ENCODE peak calls at places on chromosomes 1 and 21, in five cellular contexts. O is heart right ventricle, J is GM06990, Z is tibial nerve, H is lower lobe of right lung. L is an unnamed sample.
A peak's percentile ranks its signal among the peaks of the same experiment; 100 is the strongest.

GRCh38 chr21:26923986-26924385 is 42.9 kb downstream of the ADAMTS5 start:
- DNase-seq in O (no peak), J (no peak), Z (no peak), H (no peak), L (no peak)

GRCh38 chr1:219276029-219276738 is 102.5 kb downstream of the LYPLAL1 start:
- DNase-seq in O (no peak), J (no peak), Z (no peak), H (no peak), L (no peak)

GRCh38 chr1:209363112-209363511 is 220.4 kb upstream of the CAMK1G start:
- DNase-seq in O (no peak), J (no peak), Z (no peak), H (no peak), L (no peak)

GRCh38 chr1:114956570-114956969 is 73.1 kb upstream of the TSHB start:
- DNase-seq in O (no peak), J (no peak), Z (no peak), H (no peak), L (peak; percentile 20)

GRCh38 chr1:209384710-209385550 is 198.6 kb upstream of the CAMK1G start:
- DNase-seq in O (no peak), J (no peak), Z (no peak), H (no peak), L (no peak)

GRCh38 chr1:204480515-204480914 is 14.1 kb downstream of the PIK3C2B start:
- DNase-seq in O (no peak), J (peak; percentile 80), Z (no peak), H (no peak), L (no peak)

GRCh38 chr1:58815069-58815679 is 31.3 kb upstream of the JUN start:
- DNase-seq in O (peak; percentile 85), J (peak; percentile 89), Z (peak; percentile 59), H (peak; percentile 95), L (peak; percentile 94)

GRCh38 chr1:108716437-108717230 is 3.9 kb downstream of the FNDC7 start:
- DNase-seq in O (no peak), J (no peak), Z (no peak), H (no peak), L (peak; percentile 47)

GRCh38 chr1:169312084-169312954 is 55.3 kb downstream of the NME7 start:
- DNase-seq in O (no peak), J (no peak), Z (no peak), H (no peak), L (peak; percentile 98)

GRCh38 chr1:71561729-71562128 is 480.9 kb upstream of the ZRANB2 start:
- DNase-seq in O (no peak), J (no peak), Z (no peak), H (no peak), L (no peak)

GRCh38 chr21:27155130-27155500 is 188.2 kb upstream of the ADAMTS5 start:
- DNase-seq in O (no peak), J (no peak), Z (no peak), H (no peak), L (no peak)

GRCh38 chr21:45291613-45292398 is 4.1 kb upstream of the POFUT2 start:
- DNase-seq in O (no peak), J (no peak), Z (no peak), H (peak; percentile 50), L (no peak)

GRCh38 chr21:46116846-46117585 is 19.1 kb downstream of the COL6A2 start:
- DNase-seq in O (peak; percentile 12), J (no peak), Z (no peak), H (peak; percentile 36), L (no peak)

GRCh38 chr1:116115476-116115875 is 4.3 kb downstream of the MAB21L3 start:
- DNase-seq in O (no peak), J (no peak), Z (no peak), H (no peak), L (peak; percentile 83)

GRCh38 chr1:236608930-236609726 is 4.8 kb upstream of the HEATR1 start:
- DNase-seq in O (peak; percentile 44), J (no peak), Z (no peak), H (no peak), L (peak; percentile 40)

GRCh38 chr1:225119307-225119706 is 189.8 kb downstream of the DNAH14 start:
- DNase-seq in O (no peak), J (no peak), Z (no peak), H (no peak), L (no peak)

GRCh38 chr1:110210604-110211502 is 739 bp downstream of the KCNC4 start:
- DNase-seq in O (peak; percentile 46), J (peak; percentile 60), Z (peak; percentile 23), H (peak; percentile 79), L (no peak)

GRCh38 chr1:14919755-14920154 is 233.8 kb upstream of the TMEM51 start:
- DNase-seq in O (no peak), J (no peak), Z (no peak), H (no peak), L (no peak)

GRCh38 chr1:109914587-109915240 is 4.1 kb downstream of the CSF1 start:
- DNase-seq in O (no peak), J (no peak), Z (no peak), H (no peak), L (no peak)

GRCh38 chr1:41360074-41361027 is 883 bp upstream of the FOXO6 start:
- DNase-seq in O (no peak), J (no peak), Z (no peak), H (no peak), L (no peak)

GRCh38 chr1:20496241-20496661 is 10.2 kb upstream of the CAMK2N1 start:
- DNase-seq in O (no peak), J (no peak), Z (no peak), H (no peak), L (peak; percentile 64)

GRCh38 chr1:160997323-160998038 is 23.5 kb downstream of the F11R start:
- DNase-seq in O (peak; percentile 45), J (no peak), Z (peak; percentile 41), H (peak; percentile 75), L (peak; percentile 71)

GRCh38 chr1:76826072-76826827 is 41.0 kb upstream of the ST6GALNAC5 start:
- DNase-seq in O (no peak), J (no peak), Z (no peak), H (no peak), L (peak; percentile 21)

GRCh38 chr1:115300087-115300856 is 37.8 kb downstream of the NGF start:
- DNase-seq in O (no peak), J (no peak), Z (no peak), H (no peak), L (no peak)

GRCh38 chr1:179586107-179586823 is 5.4 kb upstream of the TDRD5 start:
- DNase-seq in O (peak; percentile 50), J (no peak), Z (peak; percentile 27), H (peak; percentile 56), L (no peak)
- TF ChIP-seq CTCF in O (peak; percentile 60), J (no peak), Z (peak; percentile 39), H (peak; percentile 29), L (peak; percentile 47)

GRCh38 chr1:180777072-180777689 is 135.5 kb upstream of the KIAA1614 start:
- DNase-seq in O (no peak), J (no peak), Z (no peak), H (no peak), L (no peak)
- H3K27me3 ChIP-seq in O (no peaks in the 10 kb centered on the region), J (no peaks in the 10 kb centered on the region), Z (no peaks in the 10 kb centered on the region), H (no peaks in the 10 kb centered on the region), L (no peaks in the 10 kb centered on the region)

DNA sequence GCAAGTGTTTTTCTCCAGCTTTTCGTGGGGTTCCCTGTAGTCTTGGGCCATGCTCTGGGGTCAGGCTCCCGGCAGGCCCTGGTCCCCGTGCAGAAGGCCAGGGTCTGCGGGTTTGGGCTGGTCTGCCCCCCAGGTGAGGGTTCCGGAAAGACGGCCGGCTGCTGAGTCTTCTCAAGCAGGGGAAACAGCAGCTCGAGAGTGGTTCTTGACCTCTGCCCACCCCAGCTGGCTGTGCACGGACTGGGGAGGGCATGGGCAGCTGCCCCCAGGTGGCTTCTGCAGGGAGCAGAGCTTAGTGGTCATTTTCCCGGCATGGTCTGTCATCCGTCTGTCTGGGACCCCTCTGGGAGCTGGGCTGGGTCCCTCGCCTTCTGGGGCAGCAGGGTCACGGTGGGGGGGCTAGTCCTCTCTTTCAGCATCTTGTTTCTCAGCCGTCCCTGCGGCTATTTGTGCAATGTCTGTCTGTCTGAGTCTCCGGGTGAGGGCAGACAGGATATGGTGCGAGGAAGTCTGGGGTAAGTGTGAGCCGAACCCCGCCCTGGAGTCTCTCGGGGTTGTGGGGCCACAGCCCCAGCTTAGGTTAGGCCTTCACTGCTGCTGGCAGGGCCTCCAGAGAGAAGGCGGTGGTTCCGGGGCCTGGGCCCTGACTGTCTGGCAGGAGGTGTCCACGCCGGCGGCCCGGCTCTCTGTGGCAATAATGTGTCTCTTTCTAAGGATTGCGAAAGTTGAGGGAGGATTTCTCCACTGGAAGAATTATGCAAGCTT is 6.1 kb downstream of the SKI start:
- DNase-seq in O (peak; percentile 87), J (no peak), Z (peak; percentile 90), H (peak; percentile 97), L (peak; percentile 74)
- H3K4me3 ChIP-seq in O (peak overlapping the region; percentile 83), J (peak overlapping the region; percentile 43), Z (peak overlapping the region; percentile 24), H (peak overlapping the region; percentile 64), L (peak overlapping the region; percentile 89)

GRCh38 chr21:21816778-21817177 is 818.6 kb downstream of the NCAM2 start:
- DNase-seq in O (no peak), J (no peak), Z (no peak), H (no peak), L (no peak)
- TF ChIP-seq CTCF in O (no peak), J (no peak), Z (no peak), H (no peak), L (no peak)

GRCh38 chr1:1035291-1035931 is 15.5 kb downstream of the AGRN start:
- DNase-seq in O (no peak), J (no peak), Z (no peak), H (no peak), L (no peak)

GRCh38 chr1:1039145-1039910 is 19.4 kb downstream of the AGRN start:
- DNase-seq in O (no peak), J (no peak), Z (no peak), H (no peak), L (no peak)

GRCh38 chr1:1038694-1039093 is 18.8 kb downstream of the AGRN start:
- DNase-seq in O (no peak), J (no peak), Z (no peak), H (no peak), L (no peak)

GRCh38 chr1:1040004-1040991 is 20.4 kb downstream of the AGRN start:
- DNase-seq in O (peak; percentile 79), J (peak; percentile 77), Z (peak; percentile 57), H (peak; percentile 84), L (peak; percentile 65)

DNA sequence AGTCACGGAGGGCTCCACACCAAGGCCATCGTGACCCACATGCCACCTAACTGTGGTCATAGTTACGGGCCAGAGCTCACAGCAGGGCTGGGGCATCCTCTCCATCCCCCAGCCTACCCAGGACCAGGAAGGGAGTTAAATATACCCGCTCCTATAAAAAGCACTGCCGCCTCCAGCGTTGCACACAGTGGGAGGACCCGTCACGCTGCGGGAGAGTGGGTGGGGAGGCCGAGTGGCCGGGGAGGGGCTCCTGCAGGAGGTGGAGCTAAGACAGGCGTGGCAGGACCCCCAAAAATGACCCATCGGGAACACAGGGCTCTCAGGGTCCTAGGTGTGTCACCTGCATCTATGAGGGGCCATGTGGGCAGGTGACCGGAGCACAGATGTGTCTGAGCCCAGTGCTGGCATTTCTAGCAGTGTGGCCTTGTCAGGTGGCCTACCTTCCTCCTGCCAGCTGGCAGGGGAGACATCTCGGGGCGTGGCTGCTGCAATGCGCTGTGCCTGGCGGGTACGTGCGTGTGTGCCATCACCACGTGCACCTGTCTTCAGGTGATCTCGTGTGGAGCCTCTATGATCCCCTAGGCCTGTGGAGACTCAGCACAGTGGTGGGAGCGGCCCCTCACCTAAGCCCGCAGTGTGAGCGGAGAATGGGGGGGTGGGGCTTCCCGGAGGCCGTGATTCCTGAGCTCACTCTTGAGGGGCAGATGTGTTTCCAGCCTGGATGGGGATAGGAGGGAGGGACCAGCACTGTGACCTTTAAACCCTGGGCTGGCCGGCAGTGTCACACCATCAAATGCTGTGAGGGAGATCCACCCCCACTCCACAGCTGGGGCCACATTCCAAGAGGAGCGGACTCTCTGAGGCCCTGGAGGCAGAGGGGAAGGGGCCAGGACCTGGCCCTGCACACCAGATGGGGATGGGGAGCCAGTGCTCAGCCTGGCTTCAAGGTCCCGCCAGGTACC is 17.7 kb downstream of the AGRN start:
- DNase-seq in O (no peak), J (no peak), Z (no peak), H (no peak), L (no peak)
- H3K27me3 ChIP-seq in O (peaks cover 10% of the 10 kb centered on the region), J (no peaks in the 10 kb centered on the region), Z (no peaks in the 10 kb centered on the region), H (peaks cover 29% of the 10 kb centered on the region), L (no peaks in the 10 kb centered on the region)